ENCODE peak calls at places on chromosomes 7 and 10, in ten cellular contexts. W, I, C, G, E, F, H, O, L and V are unnamed samples.

GRCh38 chr10:85508159-85508558 is 858.4 kb downstream of the GRID1 start:
- DNase-seq in I (no peak), W (no peak), G (no peak), C (no peak), F (no peak), H (no peak), E (no peak), L (no peak), O (no peak), V (no peak)

GRCh38 chr10:119177708-119178370 is 773 bp downstream of the PRDX3 start:
- DNase-seq in L (no peak), W (no peak), I (no peak), G (no peak), O (no peak), F (no peak), H (no peak), E (no peak), C (no peak), V (no peak)

GRCh38 chr10:31648966-31649365 is 279.7 kb downstream of the ARHGAP12 start:
- DNase-seq in I (peak), F (no peak), G (no peak), C (no peak), L (no peak), E (no peak), H (no peak), W (no peak), O (no peak), V (no peak)

GRCh38 chr10:133297504-133297903 is 11.2 kb downstream of the TUBGCP2 start:
- DNase-seq in E (no peak), C (no peak), I (no peak), O (no peak), G (no peak), H (no peak), L (no peak), F (no peak), W (no peak), V (no peak)

GRCh38 chr7:43585521-43585920 is 2.6 kb downstream of the STK17A start:
- DNase-seq in F (peak), G (no peak), L (no peak), I (peak), W (peak), C (no peak), E (no peak), O (no peak), H (no peak), V (no peak)

GRCh38 chr7:12771378-12771877 is 84.0 kb downstream of the ARL4A start:
- DNase-seq in C (peak), O (peak), H (no peak), G (no peak), E (no peak), L (no peak), F (peak), I (peak), W (peak), V (no peak)

GRCh38 chr7:335358-336148 is 45.6 kb downstream of the FOXL3 start:
- DNase-seq in G (no peak), H (no peak), F (no peak), E (no peak), C (no peak), I (no peak), L (no peak), W (no peak), O (no peak), V (no peak)

GRCh38 chr10:76308946-76309529 is 877.6 kb downstream of the LRMDA start:
- DNase-seq in W (no peak), G (no peak), I (peak), H (no peak), F (no peak), E (no peak), L (no peak), C (no peak), O (no peak), V (no peak)

GRCh38 chr7:121398246-121398645 is 2.1 kb upstream of the FAM3C start:
- DNase-seq in O (no peak), L (no peak), H (no peak), C (no peak), E (no peak), G (no peak), W (no peak), I (no peak), F (peak), V (no peak)

GRCh38 chr7:28768577-28769147 is 189.5 kb downstream of the TRIL start:
- DNase-seq in E (no peak), O (no peak), L (no peak), C (peak), F (no peak), H (no peak), G (no peak), W (peak), I (peak), V (no peak)

GRCh38 chr10:29113251-29113945 is 175.5 kb upstream of the LYZL1 start:
- DNase-seq in C (no peak), I (no peak), F (no peak), E (no peak), O (no peak), L (no peak), W (no peak), H (no peak), G (no peak), V (no peak)

GRCh38 chr7:151109094-151110048 is 23.1 kb downstream of the AGAP3 start:
- DNase-seq in F (no peak), O (no peak), L (no peak), C (no peak), W (no peak), H (no peak), G (no peak), E (no peak), I (no peak), V (no peak)

DNA sequence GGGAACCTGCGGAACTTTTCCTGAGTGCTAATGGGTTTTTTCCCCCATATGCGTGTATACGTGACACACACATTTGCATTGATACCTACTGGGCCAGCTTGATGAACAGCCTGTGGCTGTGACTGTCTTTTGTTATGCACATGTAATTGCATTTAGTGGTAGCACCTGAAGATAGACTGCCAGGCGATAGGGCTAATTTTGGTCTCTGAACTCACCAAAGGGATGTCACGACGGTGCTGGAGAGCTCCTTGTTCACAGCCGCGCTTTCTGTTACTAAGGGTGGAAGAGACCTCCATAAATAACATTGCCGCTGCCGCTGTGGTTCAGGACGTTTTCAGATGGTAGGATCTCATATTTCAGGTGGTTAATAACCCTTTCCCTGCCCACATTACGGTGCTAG is 133.2 kb downstream of the CAMK1D start:
- DNase-seq in E (no peak), G (no peak), F (no peak), O (no peak), W (no peak), C (no peak), L (no peak), I (no peak), H (no peak), V (no peak)
- H3K4me3 ChIP-seq in E (no peak), G (no peak), F (no peak), O (no peak), W (no peak), C (no peak), L (no peak), I (no peak), H (no peak), V (no peak)

GRCh38 chr7:73769481-73770001 is 529 bp downstream of the CLDN3 start:
- DNase-seq in G (no peak), O (no peak), L (no peak), F (no peak), C (no peak), E (no peak), W (no peak), H (no peak), I (no peak), V (no peak)

GRCh38 chr7:73773700-73774517 is 3.8 kb upstream of the CLDN3 start:
- DNase-seq in G (no peak), O (no peak), E (no peak), H (no peak), L (no peak), W (no peak), I (no peak), F (peak), C (no peak), V (no peak)

GRCh38 chr7:73768661-73769480 is 1.2 kb downstream of the CLDN3 start:
- DNase-seq in L (no peak), E (no peak), I (no peak), F (peak), W (no peak), G (no peak), H (no peak), C (no peak), O (no peak), V (no peak)

GRCh38 chr7:73770002-73770859 is at the start of gene CLDN3:
- DNase-seq in E (no peak), I (peak), O (no peak), W (no peak), F (peak), G (no peak), H (no peak), L (no peak), C (no peak), V (no peak)

DNA sequence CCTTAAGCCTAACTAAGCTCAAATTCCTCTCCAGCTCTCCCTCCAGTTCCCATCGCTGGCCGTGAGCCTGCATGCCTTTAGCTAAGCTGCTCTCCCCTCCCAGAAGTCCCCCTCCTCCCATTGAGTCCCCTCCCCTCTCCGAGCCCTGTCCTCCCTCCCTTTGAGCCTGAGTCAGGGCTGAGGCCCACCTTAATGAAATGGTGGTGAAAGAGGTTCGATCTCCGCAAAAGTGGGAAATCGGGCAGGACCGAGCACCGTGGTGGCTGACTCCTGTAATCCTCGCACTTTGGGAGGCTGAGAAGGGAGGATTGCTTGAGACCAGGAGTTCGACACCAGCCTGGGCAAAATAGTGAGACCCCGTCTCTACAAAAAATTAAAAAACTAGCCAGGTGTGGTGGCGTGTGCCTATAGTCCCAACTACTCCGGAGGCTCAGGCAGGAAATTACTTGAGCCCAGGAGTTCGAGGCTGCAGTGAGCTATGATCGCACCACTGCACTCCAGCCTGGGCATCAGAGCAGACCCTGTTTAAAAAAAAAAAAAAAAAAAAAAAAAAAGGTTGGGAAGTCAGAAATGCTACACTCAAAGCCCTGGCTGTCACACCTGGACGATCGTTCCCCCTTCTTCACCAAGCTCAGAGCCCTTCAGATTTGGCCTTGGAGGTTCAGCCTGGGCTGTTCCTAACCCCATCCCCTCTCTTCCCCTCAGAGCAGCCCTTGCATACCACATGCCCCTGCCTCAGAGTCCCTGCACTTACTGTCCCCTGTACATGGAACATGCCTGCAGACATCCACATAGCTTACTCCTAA is 993 bp upstream of the CLDN3 start:
- DNase-seq in O (no peak), W (no peak), C (no peak), G (no peak), I (no peak), E (no peak), H (no peak), L (no peak), F (peak), V (no peak)
- H3K4me3 ChIP-seq in O (no peak), W (no peak), C (no peak), G (no peak), I (no peak), E (no peak), H (no peak), L (no peak), F (peak), V (no peak)

GRCh38 chr10:114974625-114975421 is 36.8 kb downstream of the TRUB1 start:
- DNase-seq in H (no peak), C (no peak), E (no peak), O (no peak), W (no peak), F (no peak), L (no peak), G (no peak), I (no peak), V (no peak)
- H3K4me3 ChIP-seq in H (no peak), C (no peak), E (no peak), O (no peak), W (no peak), F (no peak), L (no peak), G (no peak), I (no peak), V (no peak)

GRCh38 chr10:86652361-86653202 is 1.8 kb upstream of the OPN4 start:
- DNase-seq in G (no peak), L (no peak), E (no peak), W (peak), C (no peak), H (peak), F (no peak), I (peak), O (no peak), V (no peak)
- H3K4me3 ChIP-seq in G (no peak), L (no peak), E (no peak), W (no peak), C (no peak), H (no peak), F (no peak), I (no peak), O (no peak), V (no peak)

DNA sequence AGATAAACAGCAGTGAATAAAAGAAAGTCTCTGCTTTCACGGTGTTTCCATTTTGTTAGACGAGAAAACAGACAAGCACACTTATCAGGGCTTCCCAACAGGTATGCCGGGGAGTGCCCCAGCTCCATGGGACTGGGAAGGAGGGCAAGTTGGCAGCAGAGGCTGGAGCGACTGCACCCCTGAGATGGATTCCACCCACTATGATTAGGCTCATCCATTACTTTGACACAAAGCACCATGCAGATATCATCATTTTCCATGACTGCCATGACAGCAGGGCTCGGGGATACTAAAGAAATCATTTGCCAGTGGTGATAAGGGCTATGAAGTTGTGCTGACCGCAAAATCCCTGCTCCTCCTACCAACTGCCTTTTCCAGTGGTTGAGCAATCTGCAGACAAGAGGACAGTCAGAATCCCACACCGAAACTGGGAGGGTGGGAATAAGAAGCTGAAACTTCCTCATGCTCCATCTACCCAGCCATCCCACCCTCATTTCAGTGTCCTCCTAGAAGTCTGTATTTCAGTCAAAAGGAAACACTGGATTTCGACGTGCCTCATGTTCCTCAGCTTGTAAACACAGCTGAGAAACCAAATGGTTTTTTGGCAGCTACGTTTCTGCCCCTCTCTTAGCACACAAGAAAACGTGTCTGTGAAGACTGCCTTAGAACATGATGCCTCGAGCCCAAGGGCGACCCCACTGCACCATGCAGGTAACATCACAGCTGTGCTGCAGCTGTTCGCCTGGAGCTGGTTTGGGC is 15.5 kb downstream of the CREB3L2 start:
- DNase-seq in O (no peak), I (peak), L (no peak), E (no peak), H (no peak), G (no peak), F (no peak), W (peak), C (no peak), V (no peak)
- H3K4me3 ChIP-seq in O (no peak), I (peak), L (no peak), E (peak), H (no peak), G (peak), F (no peak), W (no peak), C (no peak), V (no peak)